ENCODE peak calls at places on chromosomes 11 and 22, in five cellular contexts. Z, G, V, K and F are unnamed samples.

GRCh38 chr11:132586801-132587200 is 945.5 kb downstream of the OPCML start:
- DNase-seq in K (no peak), Z (no peak), V (no peak), G (no peak), F (peak)

GRCh38 chr11:15493066-15493465 is 378.3 kb downstream of the INSC start:
- DNase-seq in Z (no peak), V (no peak), K (no peak), G (peak), F (peak)

GRCh38 chr22:38871360-38872171 is 450 bp downstream of the CBX6 start:
- DNase-seq in V (no peak), Z (peak), K (no peak), G (peak), F (no peak)

GRCh38 chr11:102553835-102554282 is 23.3 kb upstream of the MMP7 start:
- DNase-seq in K (no peak), V (no peak), G (no peak), Z (no peak), F (no peak)

GRCh38 chr11:7513210-7514098 is at the start of gene PPFIBP2:
- DNase-seq in K (peak), Z (peak), G (peak), V (no peak), F (peak)

GRCh38 chr22:43955040-43955882 is at the start of gene SAMM50:
- DNase-seq in V (peak), K (peak), G (peak), Z (peak), F (peak)

GRCh38 chr22:44827666-44828065 is 75.3 kb downstream of the ARHGAP8 start:
- DNase-seq in G (peak), V (no peak), Z (no peak), K (no peak), F (no peak)

GRCh38 chr11:62980133-62980760 is 4.5 kb downstream of the SLC22A6 start:
- DNase-seq in K (no peak), Z (no peak), V (no peak), G (peak), F (peak)

GRCh38 chr11:61626580-61627380 is 45.9 kb upstream of the SYT7 start:
- DNase-seq in G (peak), Z (no peak), V (no peak), K (no peak), F (peak)

GRCh38 chr11:123775274-123775673 is 21.0 kb upstream of the OR6X1 start:
- DNase-seq in G (peak), K (no peak), Z (no peak), V (no peak), F (no peak)